ENCODE peak calls at places on chromosomes 6 and 20, in seven cellular contexts. R, X, U, S, C, N and M are unnamed samples.

GRCh38 chr20:34016736-34017135 is 23.0 kb downstream of the RALY start:
- DNase-seq in R (no peak), N (no peak), S (no peak), X (no peak), C (no peak), U (no peak), M (no peak)

GRCh38 chr6:36577298-36577697 is 16.9 kb upstream of the SRSF3 start:
- DNase-seq in C (no peak), X (peak; percentile 87), U (no peak), N (peak; percentile 59), S (peak; percentile 85), R (no peak), M (peak; percentile 67)

GRCh38 chr6:35750557-35750956 is 13.7 kb downstream of the ARMC12 start:
- DNase-seq in U (no peak), R (no peak), N (no peak), C (no peak), X (no peak), S (no peak), M (no peak)

GRCh38 chr6:14499804-14500203 is 382.2 kb downstream of the CD83 start:
- DNase-seq in X (peak; percentile 59), C (no peak), N (peak; percentile 65), R (peak; percentile 30), S (peak; percentile 65), U (no peak), M (no peak)

GRCh38 chr6:27139753-27140522 is 107.6 kb upstream of the PRSS16 start:
- DNase-seq in C (no peak), U (no peak), N (no peak), R (no peak), S (no peak), X (no peak), M (no peak)

GRCh38 chr6:95318137-95318536 is 259.2 kb upstream of the MANEA start:
- DNase-seq in N (no peak), C (no peak), U (no peak), S (no peak), X (no peak), R (no peak), M (no peak)

GRCh38 chr6:161265975-161266374 is 7.9 kb downstream of the AGPAT4 start:
- DNase-seq in U (no peak), N (no peak), S (no peak), R (no peak), C (peak; percentile 29), X (no peak), M (no peak)

GRCh38 chr6:83615025-83615999 is 93.6 kb downstream of the SNAP91 start:
- DNase-seq in U (no peak), X (peak; percentile 12), R (no peak), N (peak; percentile 34), C (peak; percentile 9), S (no peak), M (peak; percentile 55)

GRCh38 chr6:42148058-42148457 is 5.6 kb upstream of the C6orf132 start:
- DNase-seq in R (no peak), U (no peak), S (no peak), N (no peak), C (no peak), X (peak; percentile 31), M (no peak)

GRCh38 chr6:106973841-106974336 is 640 bp downstream of the CD24 start:
- DNase-seq in R (no peak), U (no peak), C (peak; percentile 53), X (peak; percentile 36), S (no peak), N (no peak), M (peak; percentile 33)

GRCh38 chr6:75334266-75335040 is 49.9 kb upstream of the TMEM30A start:
- DNase-seq in C (no peak), X (peak; percentile 4), N (peak; percentile 95), R (no peak), S (peak; percentile 61), U (no peak), M (peak; percentile 68)

GRCh38 chr6:139117734-139118133 is 17.1 kb upstream of the HECA start:
- DNase-seq in R (no peak), X (no peak), N (no peak), C (no peak), S (no peak), U (no peak), M (no peak)

GRCh38 chr6:169751242-169752073 is at the start of the genes DYNLT2 and ERMARD:
- DNase-seq in S (peak; percentile 64), C (peak; percentile 93), R (peak; percentile 91), U (peak; percentile 94), X (peak; percentile 95), N (peak; percentile 91), M (peak; percentile 92)

DNA sequence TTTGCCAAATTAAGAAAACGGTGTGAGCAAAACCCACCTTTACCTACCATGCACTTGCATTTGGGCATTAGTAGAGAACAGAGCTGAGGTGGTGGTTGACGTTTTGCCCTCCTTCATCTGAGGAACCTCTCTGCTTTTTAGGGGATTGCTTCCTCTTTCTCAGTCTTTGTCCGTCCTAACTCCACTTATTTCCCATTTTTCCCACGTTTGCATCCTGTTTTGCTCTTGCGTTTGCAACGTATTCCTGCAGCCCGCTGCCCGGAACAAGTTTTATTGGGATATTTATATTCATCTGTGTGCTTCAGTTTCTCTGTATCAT is 374 bp upstream of the SERINC1 start:
- DNase-seq in X (no peak), C (no peak), N (no peak), U (no peak), S (no peak), R (no peak), M (no peak)
- TF ChIP-seq CTCF in X (no peak), C (no peak), N (no peak), U (no peak), S (no peak), R (no peak), M (no peak)

GRCh38 chr20:36817496-36817895 is 43.9 kb upstream of the DSN1 start:
- DNase-seq in X (no peak), R (no peak), S (no peak), C (no peak), N (no peak), U (no peak), M (no peak)

GRCh38 chr20:36812601-36813000 is 39.0 kb upstream of the DSN1 start:
- DNase-seq in S (no peak), N (no peak), R (no peak), U (no peak), X (no peak), C (no peak), M (no peak)

GRCh38 chr20:36818185-36818584 is 44.6 kb upstream of the DSN1 start:
- DNase-seq in N (no peak), X (no peak), R (no peak), S (no peak), U (no peak), C (no peak), M (no peak)

GRCh38 chr20:36813784-36814136 is 40.2 kb upstream of the DSN1 start:
- DNase-seq in S (no peak), N (no peak), R (no peak), C (no peak), U (no peak), X (no peak), M (no peak)

GRCh38 chr20:36815454-36816091 is 42.0 kb upstream of the DSN1 start:
- DNase-seq in R (no peak), U (no peak), C (no peak), X (no peak), N (no peak), S (no peak), M (no peak)
- TF ChIP-seq CTCF in R (no peak), U (no peak), C (no peak), X (no peak), N (no peak), S (no peak), M (no peak)

GRCh38 chr6:129135421-129135820 is 252.5 kb downstream of the LAMA2 start:
- DNase-seq in N (no peak), R (no peak), X (no peak), U (no peak), C (no peak), S (no peak), M (no peak)

GRCh38 chr6:129133770-129134192 is 250.8 kb downstream of the LAMA2 start:
- DNase-seq in N (peak; percentile 59), C (no peak), S (no peak), X (no peak), R (no peak), U (no peak), M (no peak)

GRCh38 chr6:129131282-129131681 is 248.3 kb downstream of the LAMA2 start:
- DNase-seq in R (no peak), U (peak; percentile 59), X (no peak), C (no peak), N (peak; percentile 61), S (no peak), M (no peak)

GRCh38 chr6:129136751-129137150 is 253.8 kb downstream of the LAMA2 start:
- DNase-seq in N (no peak), U (no peak), R (no peak), C (no peak), X (no peak), S (no peak), M (no peak)

GRCh38 chr6:129134535-129134934 is 251.6 kb downstream of the LAMA2 start:
- DNase-seq in X (no peak), U (peak; percentile 42), N (no peak), S (no peak), C (no peak), R (no peak), M (no peak)
- TF ChIP-seq CTCF in X (no peak), U (peak; percentile 8), N (no peak), S (no peak), C (no peak), R (no peak), M (no peak)

GRCh38 chr6:157653521-157653920 is 169.5 kb upstream of the SNX9 start:
- DNase-seq in U (no peak), S (no peak), N (no peak), C (no peak), R (no peak), X (no peak), M (no peak)

GRCh38 chr6:157650801-157651200 is 172.2 kb upstream of the SNX9 start:
- DNase-seq in C (no peak), S (no peak), R (no peak), U (no peak), X (no peak), N (no peak), M (no peak)

GRCh38 chr6:157652601-157653363 is 170.3 kb upstream of the SNX9 start:
- DNase-seq in C (no peak), S (no peak), N (no peak), R (no peak), X (no peak), U (no peak), M (no peak)

GRCh38 chr6:157650261-157650640 is 172.8 kb upstream of the SNX9 start:
- DNase-seq in C (no peak), S (no peak), R (no peak), N (no peak), X (no peak), U (peak; percentile 47), M (no peak)

DNA sequence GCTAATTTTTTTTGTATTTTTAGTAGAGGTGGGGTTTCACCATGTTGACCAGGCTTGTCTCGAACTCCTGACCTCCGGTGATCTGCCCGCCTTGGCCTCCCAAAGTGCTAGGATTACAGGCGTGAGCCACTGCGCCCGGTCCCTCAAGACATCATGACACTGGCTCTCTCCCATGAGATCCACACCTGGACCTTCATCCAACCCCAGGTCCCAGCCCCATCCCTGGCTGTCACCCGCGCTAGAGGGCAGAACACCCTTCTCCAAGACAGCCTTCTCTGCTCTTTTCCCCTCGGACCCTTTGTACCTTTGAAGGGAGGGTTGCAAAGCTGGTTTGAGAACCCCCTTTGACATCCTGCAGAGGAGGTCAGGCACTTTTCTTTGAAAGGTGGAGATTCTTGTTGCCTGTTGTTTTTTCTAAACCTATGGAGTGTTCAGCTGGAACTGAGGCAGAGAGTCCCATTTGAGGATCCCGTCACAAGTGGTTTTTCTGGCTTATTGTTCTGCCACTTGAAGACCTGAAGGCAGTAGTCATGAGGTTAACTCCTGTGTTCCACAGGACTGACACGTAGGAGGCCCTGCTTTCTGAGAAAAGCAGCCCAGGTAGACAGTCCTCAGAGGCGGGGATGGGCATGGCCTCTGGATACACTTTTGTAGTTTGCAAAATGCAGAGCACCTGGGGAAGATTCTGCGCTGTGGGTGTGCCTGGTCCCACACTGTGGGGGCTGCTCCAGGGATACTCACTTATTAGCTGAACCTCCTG is 171.1 kb upstream of the SNX9 start:
- DNase-seq in X (no peak), C (no peak), U (no peak), N (no peak), S (no peak), R (no peak), M (no peak)
- TF ChIP-seq CTCF in X (no peak), C (no peak), U (no peak), N (no peak), S (no peak), R (no peak), M (no peak)